ENCODE peak calls at places on chromosomes 3 and 15, in ten cellular contexts. M is SIG-M5; B is stimulated activated CD4-positive, alpha-beta T cell treated with anti-CD3 and anti-CD28 coated beads, Interleukin-1b, Interleukin-23, amount 100 ng/mL, for 1 hour; N is DMS 273 treated with DMSO at 0.1 percent for 48 hours; J is tibial artery; Z is Kasumi-1; Y is activated CD8-positive, alpha-beta memory T cell treated with anti-CD3 and anti-CD28 coated beads for 24 hours; F is activated CD4-positive, alpha-beta T cell treated with anti-CD3 and anti-CD28 coated beads, Interleukin-2, amount 50 U/mL, for 24 hours; I is RWPE1; K is T-cell. P is an unnamed sample.
A peak's percentile ranks its signal among the peaks of the same experiment; 100 is the strongest.

GRCh38 chr3:106261915-106262683 is 393.3 kb upstream of the CBLB start:
- DNase-seq in M (no peak), B (no peak), N (no peak), J (no peak), Z (no peak), Y (no peak), F (no peak), I (no peak), K (no peak), P (no peak)

GRCh38 chr3:112799946-112800345 is 46.7 kb downstream of the CD200R1L start:
- DNase-seq in M (no peak), B (no peak), N (no peak), J (no peak), Z (no peak), Y (no peak), F (no peak), I (no peak), K (no peak), P (no peak)

GRCh38 chr3:151660890-151661289 is 72.8 kb upstream of the AADACL2 start:
- DNase-seq in M (no peak), B (no peak), N (peak; percentile 7), J (no peak), Z (peak; percentile 34), Y (no peak), F (no peak), I (no peak), K (no peak), P (no peak)

GRCh38 chr15:95208988-95209387 is 977.6 kb downstream of the MCTP2 start:
- DNase-seq in M (no peak), B (no peak), N (no peak), J (no peak), Z (peak; percentile 30), Y (no peak), F (no peak), I (no peak), K (no peak), P (no peak)

GRCh38 chr3:23650371-23651140 is 155.2 kb upstream of the UBE2E1 start:
- DNase-seq in M (no peak), B (no peak), N (no peak), J (no peak), Z (peak; percentile 20), Y (no peak), F (no peak), I (peak; percentile 66), K (no peak), P (no peak)

GRCh38 chr3:84946240-84946639 is 12.5 kb upstream of the CADM2 start:
- DNase-seq in M (no peak), B (no peak), N (no peak), J (no peak), Z (peak; percentile 63), Y (no peak), F (no peak), I (no peak), K (no peak), P (no peak)

GRCh38 chr15:42285042-42285441 is 11.8 kb upstream of the TMEM87A start:
- DNase-seq in M (peak; percentile 37), B (no peak), N (no peak), J (no peak), Z (peak; percentile 21), Y (no peak), F (no peak), I (no peak), K (no peak), P (no peak)

GRCh38 chr3:124256156-124256555 is 264.2 kb upstream of the ROPN1 start:
- DNase-seq in M (no peak), B (no peak), N (no peak), J (no peak), Z (no peak), Y (no peak), F (no peak), I (no peak), K (no peak), P (no peak)

GRCh38 chr3:176562381-176562780 is 634.9 kb downstream of the TBL1XR1 start:
- DNase-seq in M (no peak), B (no peak), N (no peak), J (no peak), Z (no peak), Y (no peak), F (no peak), I (no peak), K (no peak), P (no peak)

GRCh38 chr3:45026957-45027356 is 854 bp downstream of the CLEC3B start:
- DNase-seq in M (no peak), B (no peak), N (no peak), J (peak; percentile 88), Z (no peak), Y (no peak), F (no peak), I (peak; percentile 15), K (no peak), P (no peak)

GRCh38 chr15:65326109-65326508 is 21.6 kb downstream of the RNU5B-1 start:
- DNase-seq in M (no peak), B (no peak), N (no peak), J (no peak), Z (no peak), Y (no peak), F (no peak), I (no peak), K (no peak), P (peak; percentile 64)

P was measured in D721Med.